ENCODE peak calls at places on chromosome 14, in five cellular contexts. One of them, this sample, is unnamed.

GRCh38 chr14:100661340-100661712 is 65.4 kb upstream of the DLK1 start:
- DNase-seq in testis: peak
- DNase-seq in PC-3: no peak
- DNase-seq in left ventricle myocardium inferior: no peak
- DNase-seq in BE2C: no peak
- DNase-seq in this sample: no peak

GRCh38 chr14:32050839-32051238 is 26.3 kb upstream of the ARHGAP5 start:
- DNase-seq in BE2C: no peak
- DNase-seq in PC-3: no peak
- DNase-seq in left ventricle myocardium inferior: no peak
- DNase-seq in testis: no peak
- DNase-seq in this sample: no peak

GRCh38 chr14:23095196-23096108 is at the start of gene C14orf119:
- DNase-seq in BE2C: peak
- DNase-seq in PC-3: peak
- DNase-seq in testis: peak
- DNase-seq in left ventricle myocardium inferior: peak
- DNase-seq in this sample: peak

GRCh38 chr14:100096656-100097055 is 31.4 kb downstream of the EVL start:
- DNase-seq in PC-3: peak
- DNase-seq in testis: no peak
- DNase-seq in BE2C: no peak
- DNase-seq in left ventricle myocardium inferior: no peak
- DNase-seq in this sample: peak

GRCh38 chr14:58467575-58467974 is 40.1 kb downstream of the KIAA0586 start:
- DNase-seq in PC-3: peak
- DNase-seq in BE2C: no peak
- DNase-seq in left ventricle myocardium inferior: no peak
- DNase-seq in testis: no peak
- DNase-seq in this sample: no peak

GRCh38 chr14:93832076-93832475 is 43.8 kb upstream of the PRIMA1 start:
- DNase-seq in testis: no peak
- DNase-seq in BE2C: peak
- DNase-seq in PC-3: no peak
- DNase-seq in left ventricle myocardium inferior: no peak
- DNase-seq in this sample: no peak

GRCh38 chr14:94655169-94655710 is 43.0 kb downstream of the SERPINA3 start:
- DNase-seq in left ventricle myocardium inferior: no peak
- DNase-seq in PC-3: no peak
- DNase-seq in BE2C: no peak
- DNase-seq in testis: no peak
- DNase-seq in this sample: no peak

GRCh38 chr14:67187826-67188225 is 1.4 kb upstream of the GARIN2 start:
- DNase-seq in BE2C: no peak
- DNase-seq in PC-3: peak
- DNase-seq in left ventricle myocardium inferior: no peak
- DNase-seq in testis: no peak
- DNase-seq in this sample: peak

GRCh38 chr14:83561261-83561660 is 1968.7 kb upstream of the FLRT2 start:
- DNase-seq in left ventricle myocardium inferior: no peak
- DNase-seq in PC-3: no peak
- DNase-seq in BE2C: no peak
- DNase-seq in testis: no peak
- DNase-seq in this sample: no peak

GRCh38 chr14:81618695-81619094 is 85.0 kb upstream of the SEL1L start:
- DNase-seq in testis: no peak
- DNase-seq in BE2C: no peak
- DNase-seq in left ventricle myocardium inferior: no peak
- DNase-seq in PC-3: no peak
- DNase-seq in this sample: no peak

GRCh38 chr14:71372411-71372838 is 465.2 kb downstream of the PCNX1 start:
- DNase-seq in BE2C: no peak
- DNase-seq in testis: no peak
- DNase-seq in PC-3: peak
- DNase-seq in left ventricle myocardium inferior: no peak
- DNase-seq in this sample: peak

GRCh38 chr14:101325319-101325718 is 236.0 kb upstream of the DIO3 start:
- DNase-seq in BE2C: no peak
- DNase-seq in testis: no peak
- DNase-seq in PC-3: no peak
- DNase-seq in left ventricle myocardium inferior: no peak
- DNase-seq in this sample: no peak

GRCh38 chr14:82854851-82855250 is 1321.2 kb upstream of the SEL1L start:
- DNase-seq in testis: no peak
- DNase-seq in left ventricle myocardium inferior: no peak
- DNase-seq in PC-3: no peak
- DNase-seq in BE2C: no peak
- DNase-seq in this sample: no peak

GRCh38 chr14:104694475-104694950 is 5.1 kb downstream of the INF2 start:
- DNase-seq in testis: peak
- DNase-seq in left ventricle myocardium inferior: no peak
- DNase-seq in BE2C: no peak
- DNase-seq in PC-3: no peak
- DNase-seq in this sample: no peak

GRCh38 chr14:60573943-60574496 is 65.1 kb downstream of the SIX6 start:
- DNase-seq in left ventricle myocardium inferior: no peak
- DNase-seq in testis: no peak
- DNase-seq in BE2C: no peak
- DNase-seq in PC-3: no peak
- DNase-seq in this sample: no peak

GRCh38 chr14:105857816-105858675 is 331.7 kb downstream of the TMEM121 start:
- DNase-seq in testis: peak
- DNase-seq in left ventricle myocardium inferior: peak
- DNase-seq in BE2C: peak
- DNase-seq in PC-3: no peak
- DNase-seq in this sample: no peak

GRCh38 chr14:73136085-73136386 is 271 bp upstream of the PSEN1 start:
- DNase-seq in left ventricle myocardium inferior: no peak
- DNase-seq in testis: no peak
- DNase-seq in PC-3: no peak
- DNase-seq in BE2C: no peak
- DNase-seq in this sample: no peak

GRCh38 chr14:84228702-84229101 is 1301.2 kb upstream of the FLRT2 start:
- DNase-seq in left ventricle myocardium inferior: no peak
- DNase-seq in testis: no peak
- DNase-seq in PC-3: peak
- DNase-seq in BE2C: no peak
- DNase-seq in this sample: peak

GRCh38 chr14:94929354-94929753 is 159.4 kb upstream of the GSC start:
- DNase-seq in PC-3: no peak
- DNase-seq in left ventricle myocardium inferior: no peak
- DNase-seq in BE2C: no peak
- DNase-seq in testis: no peak
- DNase-seq in this sample: no peak

GRCh38 chr14:36233217-36233616 is 56.7 kb upstream of the PTCSC3 start:
- DNase-seq in PC-3: no peak
- DNase-seq in BE2C: no peak
- DNase-seq in testis: no peak
- DNase-seq in left ventricle myocardium inferior: no peak
- DNase-seq in this sample: no peak

GRCh38 chr14:26917086-26917485 is 319.3 kb upstream of the NOVA1 start:
- DNase-seq in BE2C: no peak
- DNase-seq in left ventricle myocardium inferior: no peak
- DNase-seq in testis: peak
- DNase-seq in PC-3: peak
- DNase-seq in this sample: peak

GRCh38 chr14:59754256-59754655 is 116.3 kb downstream of the RTN1 start:
- DNase-seq in left ventricle myocardium inferior: no peak
- DNase-seq in PC-3: no peak
- DNase-seq in testis: no peak
- DNase-seq in BE2C: no peak
- DNase-seq in this sample: peak

GRCh38 chr14:59161571-59162175 is 26.8 kb upstream of the DAAM1 start:
- DNase-seq in BE2C: no peak
- DNase-seq in testis: no peak
- DNase-seq in left ventricle myocardium inferior: no peak
- DNase-seq in PC-3: peak
- DNase-seq in this sample: peak

GRCh38 chr14:81206115-81206514 is 14.6 kb downstream of the GTF2A1 start:
- DNase-seq in left ventricle myocardium inferior: no peak
- DNase-seq in BE2C: no peak
- DNase-seq in PC-3: peak
- DNase-seq in testis: no peak
- DNase-seq in this sample: no peak

GRCh38 chr14:71183856-71184255 is 276.6 kb downstream of the PCNX1 start:
- DNase-seq in PC-3: no peak
- DNase-seq in left ventricle myocardium inferior: no peak
- DNase-seq in BE2C: peak
- DNase-seq in testis: no peak
- DNase-seq in this sample: no peak

GRCh38 chr14:104388011-104388521 is 191.5 kb upstream of the C14orf180 start:
- DNase-seq in BE2C: no peak
- DNase-seq in testis: peak
- DNase-seq in left ventricle myocardium inferior: no peak
- DNase-seq in PC-3: no peak
- DNase-seq in this sample: no peak

GRCh38 chr14:41586237-41586636 is 20.4 kb upstream of the LRFN5 start:
- DNase-seq in testis: no peak
- DNase-seq in BE2C: no peak
- DNase-seq in PC-3: peak
- DNase-seq in left ventricle myocardium inferior: no peak
- DNase-seq in this sample: no peak

GRCh38 chr14:59360923-59361794 is 104.0 kb downstream of the GPR135 start:
- DNase-seq in BE2C: peak
- DNase-seq in PC-3: peak
- DNase-seq in testis: no peak
- DNase-seq in left ventricle myocardium inferior: peak
- DNase-seq in this sample: peak

GRCh38 chr14:95891742-95892141 is 15.1 kb downstream of the TUNAR start:
- DNase-seq in BE2C: no peak
- DNase-seq in left ventricle myocardium inferior: no peak
- DNase-seq in testis: no peak
- DNase-seq in PC-3: peak
- DNase-seq in this sample: peak

GRCh38 chr14:24353551-24354529 is 14.0 kb upstream of the RIPK3 start:
- DNase-seq in BE2C: no peak
- DNase-seq in testis: no peak
- DNase-seq in left ventricle myocardium inferior: no peak
- DNase-seq in PC-3: peak
- DNase-seq in this sample: no peak

DNA sequence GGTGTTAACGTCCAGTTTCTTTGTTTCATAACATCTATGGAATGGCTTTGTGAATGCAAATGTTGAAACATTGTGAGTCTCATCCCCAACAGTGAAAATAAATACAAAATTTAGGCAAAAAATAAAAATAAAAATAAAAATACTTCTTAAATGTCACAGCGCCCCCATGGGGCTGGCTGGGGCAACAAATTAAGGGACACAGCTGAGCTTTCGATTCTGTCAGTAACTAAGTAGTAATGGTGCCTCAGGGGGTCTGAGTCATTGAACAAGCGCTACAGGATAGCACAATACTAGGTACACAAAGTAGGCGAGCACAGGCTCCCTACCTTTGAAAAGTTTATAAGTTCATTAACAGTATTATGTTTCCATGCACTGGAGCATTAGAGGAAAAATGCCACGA is 667.3 kb downstream of the DIO2 start:
- DNase-seq in left ventricle myocardium inferior: no peak
- DNase-seq in BE2C: no peak
- DNase-seq in testis: peak
- DNase-seq in PC-3: peak
- DNase-seq in this sample: peak
- TF ChIP-seq CTCF in left ventricle myocardium inferior: no peak
- TF ChIP-seq CTCF in BE2C: peak
- TF ChIP-seq CTCF in testis: no peak
- TF ChIP-seq CTCF in PC-3: peak
- TF ChIP-seq CTCF in this sample: peak

DNA sequence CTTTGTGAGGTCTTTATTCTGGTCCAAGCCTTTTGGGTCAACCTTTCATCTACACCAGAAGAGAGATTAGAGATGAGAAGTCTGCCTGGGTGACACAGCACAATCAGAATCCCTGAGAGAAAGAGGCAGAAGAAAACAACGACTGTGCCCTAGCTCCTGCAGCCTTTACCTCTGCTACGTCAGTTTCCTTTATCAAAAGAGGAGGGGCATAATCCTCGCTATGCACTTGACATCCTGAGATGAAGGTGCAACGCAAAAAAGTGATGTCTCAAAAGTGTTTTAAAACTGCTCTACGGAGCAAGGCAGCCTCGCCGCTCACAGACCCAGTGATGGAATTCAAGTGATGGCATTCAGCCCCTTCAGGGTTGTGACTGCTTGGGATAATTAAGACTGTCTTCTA is 21.7 kb downstream of the ZDHHC22 start:
- DNase-seq in left ventricle myocardium inferior: no peak
- DNase-seq in BE2C: no peak
- DNase-seq in testis: no peak
- DNase-seq in PC-3: no peak
- DNase-seq in this sample: no peak
- H3K4me3 ChIP-seq in left ventricle myocardium inferior: no peak
- H3K4me3 ChIP-seq in BE2C: no peak
- H3K4me3 ChIP-seq in testis: no peak
- H3K4me3 ChIP-seq in PC-3: no peak
- H3K4me3 ChIP-seq in this sample: no peak

DNA sequence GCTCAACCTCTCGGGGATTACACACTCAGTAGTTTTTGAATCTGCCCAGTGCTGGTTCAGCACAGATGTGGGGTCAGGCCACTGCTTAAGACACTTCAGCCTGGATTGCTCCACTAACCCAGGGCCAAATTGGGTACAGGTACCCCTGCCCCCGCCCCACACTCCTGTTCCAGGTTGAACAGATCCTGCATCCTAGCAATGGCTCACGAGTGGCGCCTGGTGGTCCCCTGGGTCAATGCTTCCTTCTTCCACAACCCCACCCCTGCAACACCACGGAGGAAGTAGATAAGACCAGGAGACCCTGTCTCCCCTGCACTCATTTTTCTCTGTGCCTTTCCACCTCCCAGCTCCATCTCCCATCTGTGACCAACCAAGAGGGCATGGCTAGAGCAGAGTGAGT is 108.4 kb downstream of the ESRRB start:
- DNase-seq in testis: no peak
- DNase-seq in PC-3: no peak
- DNase-seq in left ventricle myocardium inferior: no peak
- DNase-seq in BE2C: no peak
- DNase-seq in this sample: no peak
- TF ChIP-seq CTCF in testis: no peak
- TF ChIP-seq CTCF in PC-3: peak
- TF ChIP-seq CTCF in left ventricle myocardium inferior: no peak
- TF ChIP-seq CTCF in BE2C: peak
- TF ChIP-seq CTCF in this sample: no peak

DNA sequence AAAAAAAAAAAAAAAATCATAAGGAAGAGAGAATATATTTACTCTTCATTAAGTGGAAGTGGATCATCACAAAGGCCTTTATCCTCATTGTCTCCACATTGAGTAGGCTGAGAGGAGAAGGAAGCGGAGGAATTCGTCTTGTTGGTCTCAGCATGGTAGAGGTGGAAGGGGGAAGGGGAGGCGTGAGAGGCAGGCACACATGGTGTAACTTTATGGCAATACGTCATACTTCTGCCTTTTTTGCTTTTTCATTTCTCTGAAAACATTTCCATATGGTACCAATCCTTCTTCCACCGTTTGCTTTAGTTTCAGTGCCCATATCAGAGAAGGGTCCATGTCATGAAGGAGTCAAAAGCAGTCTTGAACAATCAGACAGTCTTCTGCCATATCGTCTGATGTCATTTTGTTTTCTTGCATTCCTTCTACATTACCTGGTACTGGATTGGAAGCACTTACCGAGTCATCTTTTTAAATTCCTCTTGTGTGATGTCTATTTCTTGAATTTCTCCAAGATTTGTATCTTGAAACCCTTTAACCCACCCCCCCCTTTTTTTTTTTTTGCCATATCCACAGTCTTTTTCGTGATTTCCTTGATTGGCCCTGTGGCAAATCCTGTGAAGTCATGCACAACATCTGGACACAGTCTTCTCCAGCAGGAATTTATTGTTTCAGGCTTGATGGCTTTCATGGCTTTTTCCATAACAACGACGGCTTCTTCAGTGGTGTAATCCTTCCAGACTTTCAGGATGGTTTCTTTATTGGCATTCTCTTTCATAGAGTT is 8.9 kb downstream of the FUT8 start:
- DNase-seq in PC-3: peak
- DNase-seq in BE2C: no peak
- DNase-seq in testis: no peak
- DNase-seq in left ventricle myocardium inferior: no peak
- DNase-seq in this sample: peak
- H3K4me3 ChIP-seq in PC-3: no peak
- H3K4me3 ChIP-seq in BE2C: no peak
- H3K4me3 ChIP-seq in testis: no peak
- H3K4me3 ChIP-seq in left ventricle myocardium inferior: no peak
- H3K4me3 ChIP-seq in this sample: no peak